ENCODE peak calls at places on chromosomes 16 and 17, in six cellular contexts. A is A549, F is GM12878, H is HepG2, C is K562, L is endothelial cell of umbilical vein. M is an unnamed sample.

GRCh38 chr16:1899641-1900451 is 18.4 kb downstream of the HS3ST6 start:
- DNase-seq in A (no peak), F (no peak), H (no peak), C (no peak), L (no peak), M (peak)

GRCh38 chr17:36142230-36142629 is 34.2 kb downstream of the TBC1D3B start:
- DNase-seq in A (no peak), F (no peak), H (no peak), C (no peak), L (no peak), M (no peak)

GRCh38 chr16:85653226-85653917 is 35.4 kb downstream of the GINS2 start:
- DNase-seq in A (no peak), F (no peak), H (no peak), C (no peak), L (no peak), M (no peak)

GRCh38 chr16:86942469-86943175 is 364.3 kb downstream of the FOXL1 start:
- DNase-seq in A (no peak), F (no peak), H (no peak), C (no peak), L (no peak), M (no peak)

GRCh38 chr16:7361416-7362129 is 28.9 kb downstream of the RBFOX1 start:
- DNase-seq in A (no peak), F (no peak), H (no peak), C (no peak), L (no peak), M (no peak)

GRCh38 chr16:68357923-68358322 is 47.1 kb downstream of the PRMT7 start:
- DNase-seq in A (no peak), F (no peak), H (no peak), C (no peak), L (no peak), M (no peak)

GRCh38 chr17:38960402-38960801 is 6.8 kb downstream of the FBXO47 start:
- DNase-seq in A (no peak), F (no peak), H (no peak), C (no peak), L (no peak), M (no peak)

GRCh38 chr16:68358951-68359350 is 48.1 kb downstream of the PRMT7 start:
- DNase-seq in A (no peak), F (no peak), H (no peak), C (no peak), L (no peak), M (no peak)

GRCh38 chr17:20125724-20126123 is 116.6 kb downstream of the SPECC1 start:
- DNase-seq in A (no peak), F (no peak), H (no peak), C (no peak), L (no peak), M (no peak)

GRCh38 chr17:81382851-81383250 is 12.4 kb upstream of the BAHCC1 start:
- DNase-seq in A (no peak), F (no peak), H (no peak), C (no peak), L (no peak), M (no peak)

GRCh38 chr17:78544876-78545755 is 32.1 kb downstream of the DNAH17 start:
- DNase-seq in A (no peak), F (no peak), H (no peak), C (no peak), L (no peak), M (no peak)

GRCh38 chr16:47463771-47464624 is 2.9 kb downstream of the PHKB start:
- DNase-seq in A (no peak), F (no peak), H (no peak), C (peak), L (no peak), M (peak)

GRCh38 chr16:3503513-3503912 is 2.7 kb downstream of the CLUAP1 start:
- DNase-seq in A (no peak), F (no peak), H (no peak), C (no peak), L (no peak), M (no peak)

GRCh38 chr16:88472637-88473205 is 19.6 kb downstream of the ZFPM1 start:
- DNase-seq in A (no peak), F (no peak), H (no peak), C (peak), L (no peak), M (no peak)

GRCh38 chr17:81471804-81472456 is 40.7 kb downstream of the ACTG1 start:
- DNase-seq in A (peak), F (no peak), H (peak), C (peak), L (peak), M (peak)

GRCh38 chr16:89357460-89357859 is 132.9 kb downstream of the ANKRD11 start:
- DNase-seq in A (no peak), F (no peak), H (no peak), C (peak), L (no peak), M (no peak)

GRCh38 chr16:65249768-65250167 is 127.9 kb upstream of the CDH11 start:
- DNase-seq in A (no peak), F (no peak), H (no peak), C (no peak), L (no peak), M (no peak)

GRCh38 chr17:82930924-82931695 is 91.3 kb upstream of the ZNF750 start:
- DNase-seq in A (no peak), F (no peak), H (no peak), C (no peak), L (no peak), M (no peak)

GRCh38 chr17:28174352-28175046 is 132.0 kb downstream of the NLK start:
- DNase-seq in A (no peak), F (peak), H (no peak), C (no peak), L (peak), M (peak)

GRCh38 chr16:75256059-75256870 is 4.8 kb upstream of the BCAR1 start:
- DNase-seq in A (no peak), F (no peak), H (peak), C (peak), L (peak), M (no peak)

GRCh38 chr17:27356091-27356705 is 62.3 kb downstream of the WSB1 start:
- DNase-seq in A (no peak), F (no peak), H (no peak), C (peak), L (no peak), M (no peak)

GRCh38 chr16:16045879-16046278 is 96.5 kb downstream of the ABCC1 start:
- DNase-seq in A (no peak), F (no peak), H (no peak), C (no peak), L (no peak), M (peak)

GRCh38 chr17:81067331-81067730 is 32.4 kb downstream of the BAIAP2 start:
- DNase-seq in A (no peak), F (no peak), H (no peak), C (no peak), L (no peak), M (peak)

GRCh38 chr17:80219013-80219776 is 938 bp downstream of the SGSH start:
- DNase-seq in A (peak), F (peak), H (peak), C (peak), L (peak), M (peak)

GRCh38 chr16:81571592-81572230 is 127.1 kb downstream of the CMIP start:
- DNase-seq in A (no peak), F (no peak), H (no peak), C (no peak), L (no peak), M (no peak)

GRCh38 chr16:1167276-1168107 is 14.6 kb downstream of the CACNA1H start:
- DNase-seq in A (no peak), F (no peak), H (no peak), C (no peak), L (no peak), M (no peak)

GRCh38 chr16:27199747-27200146 is 3.6 kb upstream of the KDM8 start:
- DNase-seq in A (no peak), F (peak), H (no peak), C (no peak), L (no peak), M (peak)

GRCh38 chr16:82630688-82631087 is 3.9 kb downstream of the CDH13 start:
- DNase-seq in A (no peak), F (no peak), H (no peak), C (no peak), L (peak), M (no peak)

DNA sequence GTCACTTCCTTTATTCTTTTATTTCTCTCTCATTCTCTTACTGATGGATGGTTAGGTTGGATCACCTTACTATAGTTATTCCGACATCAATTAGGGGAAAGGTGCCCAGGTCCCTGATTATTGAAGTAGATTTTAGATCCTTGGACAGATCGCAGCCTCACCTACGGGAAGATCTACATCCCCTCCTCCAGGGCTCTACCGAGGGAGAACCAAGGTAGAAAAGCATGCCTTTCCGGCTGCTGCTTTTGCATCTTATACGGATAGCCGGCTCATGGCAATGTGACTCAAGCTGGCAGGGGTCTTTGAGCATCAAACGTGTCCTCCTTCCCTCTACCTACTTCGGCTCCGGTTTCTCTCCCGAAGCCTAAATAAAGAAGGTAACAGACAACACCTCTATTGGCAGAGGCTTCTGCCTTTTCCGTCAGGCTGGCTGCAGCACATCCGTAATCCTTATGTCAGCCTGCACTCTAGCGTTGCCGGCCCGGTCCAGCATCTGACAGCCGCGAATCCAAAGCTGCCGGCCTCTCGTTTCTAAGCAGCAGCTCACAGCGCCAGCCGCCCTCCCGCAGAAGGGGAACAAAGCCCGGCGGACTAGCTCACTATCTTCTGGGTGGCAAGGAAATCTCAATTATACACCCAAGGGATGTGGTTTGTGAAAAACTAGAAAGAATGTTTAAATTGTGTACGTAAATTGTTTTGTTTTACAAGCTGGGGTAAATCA is 46.9 kb downstream of the IRX6 start:
- DNase-seq in A (peak), F (no peak), H (peak), C (peak), L (no peak), M (peak)
- TF ChIP-seq CTCF in A (peak), F (peak), H (peak), C (peak), L (no peak), M (peak)

DNA sequence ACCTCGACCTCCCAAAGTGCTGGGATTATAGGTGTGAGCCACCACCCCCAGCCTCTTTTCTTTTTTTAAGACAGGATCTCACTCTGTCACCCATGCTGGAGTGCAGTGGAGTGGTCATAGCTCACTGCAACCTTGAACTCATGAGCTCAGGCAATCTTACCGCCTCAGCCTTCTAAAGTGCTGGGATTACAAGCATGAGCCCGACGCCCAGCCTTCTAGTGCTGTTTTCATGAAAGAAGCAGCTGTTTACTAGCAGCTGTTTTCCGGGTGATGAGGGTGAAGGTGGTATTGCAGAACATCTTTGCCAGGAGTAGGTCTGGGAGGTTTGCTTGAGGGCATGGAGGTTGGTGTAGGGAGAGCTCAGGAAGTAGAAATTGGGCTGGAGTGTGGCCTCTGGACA is 2.0 kb downstream of the ADCY7 start:
- DNase-seq in A (no peak), F (no peak), H (peak), C (no peak), L (no peak), M (no peak)
- TF ChIP-seq MAX in A (no peak), F (no peak), H (no peak), C (no peak), L (no peak), M (no peak)

GRCh38 chr17:44847581-44847980 is at the start of gene HIGD1B:
- DNase-seq in A (no peak), F (no peak), H (no peak), C (no peak), L (no peak), M (no peak)

GRCh38 chr17:44846206-44846605 is 1.5 kb upstream of the HIGD1B start:
- DNase-seq in A (no peak), F (no peak), H (no peak), C (no peak), L (no peak), M (no peak)

GRCh38 chr17:44842748-44843147 is 4.9 kb upstream of the HIGD1B start:
- DNase-seq in A (no peak), F (no peak), H (no peak), C (peak), L (no peak), M (no peak)

GRCh38 chr17:44840936-44841335 is 6.7 kb upstream of the HIGD1B start:
- DNase-seq in A (no peak), F (no peak), H (no peak), C (no peak), L (no peak), M (no peak)

DNA sequence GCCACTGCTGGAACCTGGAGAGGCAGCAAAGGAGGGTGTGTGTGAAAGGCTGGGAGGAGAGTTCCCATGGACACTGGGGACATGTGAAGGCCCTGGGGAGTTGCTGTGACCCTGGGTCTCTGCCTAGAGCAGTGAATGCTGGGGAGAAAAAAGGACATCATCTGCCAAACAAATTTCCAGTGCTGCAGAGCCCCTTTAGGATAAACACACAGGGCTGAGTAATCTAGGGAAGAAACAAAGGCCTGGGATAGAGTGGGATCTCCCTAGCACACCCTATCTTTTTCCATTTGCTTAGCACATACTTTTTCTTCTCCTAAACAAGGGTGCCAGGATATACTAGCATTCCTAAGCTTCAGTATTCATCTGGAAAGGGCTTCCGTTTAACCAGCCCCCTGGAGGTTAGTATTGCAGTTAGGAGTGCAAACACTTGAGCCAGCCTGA is 3.3 kb upstream of the HIGD1B start:
- DNase-seq in A (no peak), F (no peak), H (peak), C (no peak), L (peak), M (no peak)
- TF ChIP-seq MYC in A (no peak), F (no peak), H (no peak), C (no peak), L (no peak), M (no peak)

DNA sequence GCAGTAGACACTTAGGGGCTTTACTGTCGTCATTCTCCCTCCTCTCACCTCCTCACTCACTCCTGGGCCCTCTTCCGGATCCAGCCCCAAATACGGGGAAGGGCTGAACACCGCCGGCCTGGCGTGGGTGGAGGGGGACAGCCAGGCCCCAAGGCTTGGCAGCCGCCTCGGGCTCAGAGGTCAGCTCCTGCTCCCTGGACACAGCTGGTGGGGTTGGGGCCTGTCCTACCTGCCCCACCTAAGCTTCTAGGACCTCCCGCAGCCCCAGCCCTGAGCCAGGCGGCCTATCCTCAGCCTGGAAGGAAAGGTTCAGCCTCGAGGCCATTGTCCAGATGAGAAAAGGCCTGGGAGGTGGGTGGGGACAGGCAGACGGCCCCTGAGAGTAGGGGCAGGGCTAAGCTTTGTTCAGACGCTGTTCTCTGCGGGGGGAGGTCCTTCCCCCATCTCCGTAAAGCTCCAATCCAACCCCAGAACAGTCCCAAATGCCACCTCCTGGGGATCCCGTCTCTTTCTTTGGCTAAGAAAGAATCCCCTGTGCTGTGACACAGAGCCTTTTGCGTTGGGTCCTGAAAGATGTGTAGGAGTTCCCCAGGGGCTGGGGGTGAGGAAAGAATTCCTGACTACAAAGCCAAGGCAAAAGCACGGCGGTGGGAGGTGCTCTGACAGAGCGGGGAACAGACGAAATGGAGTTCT is 861 bp upstream of the LLGL1 start:
- DNase-seq in A (no peak), F (no peak), H (peak), C (no peak), L (no peak), M (no peak)
- TF ChIP-seq CTCF in A (no peak), F (no peak), H (peak), C (no peak), L (no peak), M (no peak)